ENCODE peak calls at places on chromosomes 11 and 22, in nine cellular contexts. Q is HL-60, Y is upper lobe of left lung, L is H1, W is breast epithelium, M is transverse colon, I is HCT116, J is endothelial cell of umbilical vein, A is sigmoid colon. N is an unnamed sample.

GRCh38 chr11:27963370-27963769 is 144.6 kb downstream of the KIF18A start:
- DNase-seq in W (no peak), I (no peak), J (no peak), M (no peak), Q (no peak), Y (no peak), A (no peak), L (no peak), N (no peak)

GRCh38 chr11:19727246-19727645 is 14.6 kb downstream of the NAV2 start:
- DNase-seq in Q (no peak), A (no peak), M (no peak), W (no peak), L (no peak), I (no peak), Y (no peak), J (no peak), N (no peak)

GRCh38 chr11:126838779-126839178 is 161.8 kb downstream of the KIRREL3 start:
- DNase-seq in Q (no peak), J (no peak), M (no peak), W (no peak), L (no peak), A (no peak), Y (no peak), I (no peak), N (no peak)

GRCh38 chr11:114440121-114440860 is 1.0 kb downstream of the REXO2 start:
- DNase-seq in A (no peak), L (no peak), Q (no peak), I (no peak), W (no peak), Y (no peak), M (no peak), J (no peak), N (no peak)

GRCh38 chr11:83004855-83005556 is 66.7 kb downstream of the RAB30 start:
- DNase-seq in J (no peak), Y (no peak), L (no peak), W (no peak), A (no peak), I (no peak), M (no peak), Q (no peak), N (no peak)

GRCh38 chr11:33885338-33886005 is 6.4 kb downstream of the LMO2 start:
- DNase-seq in M (no peak), J (no peak), A (no peak), I (no peak), L (no peak), Q (peak), Y (no peak), W (no peak), N (no peak)

GRCh38 chr11:62574363-62575057 is 819 bp upstream of the EEF1G start:
- DNase-seq in M (peak), J (peak), Y (peak), W (no peak), I (no peak), L (no peak), Q (peak), A (no peak), N (no peak)

GRCh38 chr22:50274311-50274710 is 4.1 kb upstream of the MAPK11 start:
- DNase-seq in Q (peak), M (peak), L (no peak), I (no peak), A (no peak), Y (no peak), W (no peak), J (peak), N (no peak)

GRCh38 chr11:40958707-40959106 is 500.7 kb downstream of the LRRC4C start:
- DNase-seq in M (no peak), Y (no peak), I (no peak), Q (no peak), A (no peak), J (no peak), W (no peak), L (no peak), N (no peak)

GRCh38 chr22:48238966-48239365 is 1476.5 kb downstream of the TBC1D22A start:
- DNase-seq in Q (no peak), M (no peak), W (no peak), J (no peak), Y (no peak), A (no peak), L (no peak), I (no peak), N (no peak)

GRCh38 chr22:33354928-33355327 is 296.7 kb upstream of the SYN3 start:
- DNase-seq in Y (no peak), J (no peak), M (no peak), I (no peak), Q (no peak), L (no peak), W (no peak), A (no peak), N (no peak)

GRCh38 chr11:71170619-71171018 is 81.8 kb downstream of the SHANK2 start:
- DNase-seq in I (no peak), J (no peak), W (no peak), L (no peak), A (peak), Y (no peak), Q (no peak), M (no peak), N (no peak)

GRCh38 chr11:111603633-111604130 is 1.4 kb downstream of the SIK2 start:
- DNase-seq in M (no peak), A (no peak), J (peak), I (no peak), Q (no peak), Y (no peak), L (no peak), W (no peak), N (no peak)

GRCh38 chr22:38115423-38116205 is 5.1 kb upstream of the BAIAP2L2 start:
- DNase-seq in Q (no peak), M (no peak), J (no peak), A (peak), W (no peak), L (no peak), I (no peak), Y (no peak), N (no peak)

GRCh38 chr11:134838708-134839107 is 426.7 kb upstream of the B3GAT1 start:
- DNase-seq in A (peak), M (no peak), Q (no peak), J (no peak), W (no peak), L (no peak), I (no peak), Y (no peak), N (no peak)

GRCh38 chr11:27514558-27514957 is 8.0 kb upstream of the LIN7C start:
- DNase-seq in W (no peak), I (no peak), M (no peak), Q (no peak), L (no peak), A (no peak), Y (no peak), J (no peak), N (no peak)

GRCh38 chr22:22103078-22103593 is 120.5 kb upstream of the TOP3B start:
- DNase-seq in W (no peak), Y (no peak), Q (peak), M (no peak), J (no peak), I (peak), L (no peak), A (no peak), N (no peak)

GRCh38 chr11:118633979-118634378 is 26.6 kb downstream of the PHLDB1 start:
- DNase-seq in M (no peak), W (no peak), Q (no peak), J (no peak), Y (no peak), L (no peak), I (no peak), A (no peak), N (no peak)

GRCh38 chr11:91081440-91082088 is 858.7 kb upstream of the CHORDC1 start:
- DNase-seq in J (no peak), Y (no peak), W (no peak), I (no peak), Q (no peak), M (no peak), L (no peak), A (peak), N (peak)

GRCh38 chr11:69352715-69353325 is 58.9 kb downstream of the MYEOV start:
- DNase-seq in I (peak), A (no peak), L (peak), Q (no peak), Y (peak), W (no peak), M (peak), J (peak), N (no peak)

GRCh38 chr11:46222485-46223251 is 54.8 kb upstream of the CREB3L1 start:
- DNase-seq in M (no peak), W (no peak), I (no peak), Y (no peak), A (no peak), J (no peak), Q (no peak), L (no peak), N (no peak)

GRCh38 chr11:15180212-15180814 is 65.6 kb downstream of the INSC start:
- DNase-seq in Y (no peak), J (no peak), M (no peak), I (no peak), W (no peak), L (no peak), A (no peak), Q (no peak), N (no peak)

GRCh38 chr11:75325713-75326438 is 25.6 kb downstream of the ARRB1 start:
- DNase-seq in I (peak), Y (no peak), A (peak), M (no peak), Q (no peak), J (peak), W (no peak), L (no peak), N (no peak)

GRCh38 chr11:75673977-75674582 is 5.2 kb upstream of the MAP6 start:
- DNase-seq in Y (no peak), I (peak), M (no peak), L (no peak), W (no peak), A (no peak), Q (no peak), J (peak), N (no peak)

GRCh38 chr11:132423266-132423665 is 1052.9 kb downstream of the NTM start:
- DNase-seq in Q (no peak), Y (no peak), I (no peak), L (no peak), M (no peak), J (no peak), A (no peak), W (no peak), N (no peak)

GRCh38 chr22:31036671-31037550 is 44.2 kb upstream of the SMTN start:
- DNase-seq in A (peak), Q (peak), J (no peak), Y (no peak), I (no peak), M (peak), L (no peak), W (no peak), N (peak)

GRCh38 chr11:80779907-80780615 is 1339.2 kb upstream of the TENM4 start:
- DNase-seq in W (no peak), I (no peak), L (no peak), A (no peak), M (no peak), Y (no peak), Q (no peak), J (no peak), N (no peak)

GRCh38 chr11:4672470-4672869 is 25.2 kb downstream of the OR51E2 start:
- DNase-seq in I (no peak), Y (no peak), J (no peak), A (no peak), M (no peak), Q (no peak), W (no peak), L (no peak), N (no peak)

GRCh38 chr22:36348760-36349159 is 39.0 kb downstream of the MYH9 start:
- DNase-seq in I (no peak), J (no peak), A (no peak), Q (no peak), Y (no peak), W (no peak), M (no peak), L (no peak), N (no peak)

GRCh38 chr22:38454361-38455062 is 487 bp downstream of the KCNJ4 start:
- DNase-seq in J (no peak), I (no peak), A (no peak), W (no peak), M (no peak), Y (no peak), Q (no peak), L (no peak), N (no peak)

GRCh38 chr11:103681855-103682254 is 354.6 kb upstream of the DDI1 start:
- DNase-seq in J (no peak), Y (no peak), I (no peak), M (no peak), W (no peak), Q (no peak), A (no peak), L (no peak), N (no peak)

GRCh38 chr11:111429066-111429506 is 50.0 kb upstream of the POU2AF1 start:
- DNase-seq in Q (peak), A (peak), I (peak), Y (peak), L (no peak), M (peak), J (peak), W (no peak), N (peak)

GRCh38 chr11:76672431-76673163 is 2.0 kb upstream of the LRRC32 start:
- DNase-seq in I (no peak), W (no peak), J (no peak), L (no peak), A (no peak), M (peak), Y (no peak), Q (no peak), N (no peak)

GRCh38 chr11:35968386-35969088 is 24.7 kb downstream of the LDLRAD3 start:
- DNase-seq in W (no peak), Q (no peak), I (no peak), M (no peak), A (no peak), L (no peak), J (no peak), Y (no peak), N (no peak)

GRCh38 chr22:38831166-38831945 is 12.5 kb downstream of the NPTXR start:
- DNase-seq in Q (peak), W (no peak), A (no peak), I (no peak), J (no peak), L (no peak), Y (peak), M (no peak), N (no peak)

DNA sequence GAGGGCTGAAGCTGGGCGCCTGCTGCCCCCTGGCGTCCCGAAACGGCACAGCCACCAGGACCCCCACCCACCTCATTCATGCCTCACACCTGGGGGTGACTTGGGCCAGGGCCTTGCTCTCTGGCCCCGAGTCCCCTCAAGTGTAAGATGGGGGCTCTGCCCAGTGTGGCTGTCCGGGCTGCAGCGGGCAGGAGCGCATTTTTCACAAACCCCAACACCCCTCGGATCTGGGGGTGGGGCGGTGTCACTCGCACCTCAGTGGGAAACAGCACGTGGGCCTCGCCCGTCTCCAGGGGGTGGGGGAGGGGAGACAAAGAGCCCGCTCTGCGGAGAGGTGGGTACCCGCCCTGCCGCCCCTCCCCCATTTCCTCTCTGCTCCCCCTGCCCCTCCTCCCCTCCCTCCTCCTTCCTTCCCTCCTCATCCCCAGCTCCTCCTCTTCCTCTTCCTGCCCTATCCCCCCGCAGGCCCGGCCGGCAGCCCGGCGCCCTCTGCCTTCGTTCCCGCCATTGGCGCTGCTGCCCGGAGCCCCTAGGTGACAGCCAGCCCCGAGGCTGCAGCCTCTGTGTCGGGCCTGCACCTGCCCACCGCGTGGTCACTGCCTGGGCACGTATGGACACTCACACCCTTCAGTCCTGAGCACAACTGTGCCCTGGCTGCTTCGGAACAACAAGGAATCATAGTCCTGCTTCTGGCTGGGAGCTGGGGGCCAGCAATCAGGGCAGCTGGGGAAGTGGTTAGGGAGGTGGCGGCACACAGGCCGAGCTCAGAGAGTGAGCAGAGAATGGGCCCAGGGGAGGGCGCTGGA is 6.8 kb upstream of the CDKN1C start:
- DNase-seq in W (no peak), Q (peak), I (no peak), Y (peak), J (peak), L (peak), A (peak), M (peak), N (no peak)
- TF ChIP-seq POLR2AphosphoS5 in W (no peak), Q (no peak), I (no peak), Y (no peak), J (peak), L (peak), A (no peak), M (no peak), N (peak)

DNA sequence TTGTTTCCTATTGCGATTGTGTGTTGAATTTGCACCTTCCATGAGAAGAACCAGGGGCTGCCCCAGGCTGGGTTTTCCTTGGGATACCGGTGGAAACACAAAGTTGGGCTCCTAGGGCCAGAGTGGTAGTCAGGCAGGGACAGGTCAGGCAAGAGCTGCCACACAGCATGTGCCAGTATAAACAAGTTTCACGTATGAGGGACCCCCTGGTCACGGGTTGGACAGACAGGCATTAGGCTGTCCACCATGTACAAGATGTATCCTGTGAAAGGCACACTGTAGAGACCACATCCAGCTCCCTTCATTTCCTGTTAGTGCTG is 8.7 kb downstream of the UPB1 start:
- DNase-seq in I (no peak), M (no peak), L (no peak), W (no peak), A (no peak), Y (no peak), J (no peak), Q (no peak), N (no peak)
- H3K4me3 ChIP-seq in I (no peak), M (no peak), L (no peak), W (no peak), A (no peak), Y (no peak), J (no peak), Q (no peak), N (no peak)

GRCh38 chr11:129803533-129803932 is 12.1 kb upstream of the TMEM45B start:
- DNase-seq in W (no peak), Y (no peak), J (no peak), A (no peak), Q (no peak), I (no peak), L (no peak), M (peak), N (no peak)
- TF ChIP-seq POLR2AphosphoS5 in W (no peak), Y (no peak), J (no peak), A (no peak), Q (no peak), I (no peak), L (no peak), M (peak), N (no peak)

DNA sequence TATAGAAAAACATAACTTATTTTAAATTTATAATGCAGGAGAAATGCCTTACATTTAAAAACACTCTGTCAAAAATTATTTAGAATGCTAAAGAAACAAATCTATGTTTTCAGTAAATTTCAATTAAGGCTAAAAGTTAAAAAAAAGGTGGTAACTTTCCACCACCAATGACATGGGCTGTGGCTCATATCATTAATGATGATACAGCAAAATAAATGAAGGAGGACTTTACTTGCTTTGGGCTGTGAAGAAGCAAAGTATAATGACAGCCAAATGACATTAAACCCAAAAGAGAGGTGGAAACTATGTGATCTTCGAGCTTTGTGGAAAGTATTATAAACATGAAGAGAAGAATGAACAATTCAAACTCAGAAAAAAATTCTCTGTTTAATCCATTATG is 266.0 kb downstream of the TTC28 start:
- DNase-seq in W (no peak), A (no peak), J (no peak), I (no peak), M (no peak), Y (no peak), L (no peak), Q (no peak), N (no peak)
- H3K4me3 ChIP-seq in W (no peak), A (no peak), J (no peak), I (no peak), M (no peak), Y (no peak), L (no peak), Q (no peak), N (no peak)

DNA sequence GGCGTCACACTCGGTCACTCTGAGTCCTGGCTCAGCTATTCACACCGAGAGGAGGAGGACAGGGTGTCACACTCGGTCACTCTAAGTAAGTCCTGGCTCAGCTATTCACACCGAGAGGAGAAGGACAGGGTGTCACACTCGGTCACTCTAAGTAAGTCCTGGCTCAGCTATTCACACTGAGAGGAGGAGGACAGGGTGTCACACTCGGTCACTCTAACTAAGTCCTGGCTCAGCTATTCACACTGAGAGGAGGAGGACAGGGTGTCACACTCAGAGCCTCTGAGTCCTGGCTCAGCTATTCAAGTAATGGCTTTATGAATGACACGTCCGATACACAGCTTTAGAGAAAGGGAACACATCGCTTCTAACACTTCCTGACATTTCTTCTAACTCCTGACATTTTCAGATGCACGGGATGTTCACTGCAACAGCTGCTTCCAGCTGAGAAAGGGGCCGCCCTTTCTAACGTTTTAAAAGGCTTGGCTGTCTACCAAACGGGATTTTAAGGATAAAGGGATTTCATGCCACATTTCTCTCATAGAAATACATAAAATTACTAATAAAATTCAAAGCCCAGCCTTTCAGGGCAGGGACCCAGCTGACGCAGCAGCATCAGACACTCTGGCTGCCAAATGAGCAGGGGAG is 28.1 kb downstream of the DRD4 start:
- DNase-seq in A (no peak), Q (no peak), J (no peak), W (no peak), M (no peak), I (no peak), L (no peak), Y (no peak), N (peak)
- TF ChIP-seq POLR2AphosphoS5 in A (peak), Q (no peak), J (no peak), W (no peak), M (no peak), I (no peak), L (no peak), Y (no peak), N (no peak)

DNA sequence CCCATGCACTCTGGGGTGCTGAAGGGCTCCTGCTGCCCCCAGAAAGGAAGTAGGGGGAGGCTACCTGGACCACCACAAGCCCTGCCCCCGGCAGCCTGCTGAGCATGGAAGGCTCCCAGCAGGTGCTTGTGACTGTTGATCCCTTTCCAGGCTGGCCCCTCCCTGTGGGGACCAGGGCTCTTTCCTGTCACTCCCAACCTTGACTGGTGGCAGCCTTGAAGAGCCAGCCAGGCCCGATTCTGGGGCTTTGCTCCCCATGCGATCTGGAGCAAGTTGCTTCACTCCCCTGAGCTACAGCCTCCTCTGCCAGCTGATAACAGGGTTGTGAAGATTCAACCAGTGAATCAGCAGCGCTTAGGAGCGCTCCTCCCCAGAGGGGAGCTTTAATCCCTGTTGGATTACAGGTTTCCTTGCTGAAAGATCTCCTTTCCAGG is 4.6 kb upstream of the CST6 start:
- DNase-seq in L (no peak), J (no peak), Q (no peak), W (no peak), M (no peak), Y (no peak), A (no peak), I (no peak), N (no peak)
- H3K4me3 ChIP-seq in L (no peak), J (no peak), Q (no peak), W (no peak), M (no peak), Y (no peak), A (no peak), I (no peak), N (no peak)

GRCh38 chr22:42648368-42649260 is 578 bp downstream of the CYB5R3 start:
- DNase-seq in L (no peak), J (peak), W (no peak), I (no peak), Q (peak), M (peak), A (no peak), Y (peak), N (no peak)
- TF ChIP-seq POLR2AphosphoS5 in L (peak), J (no peak), W (no peak), I (no peak), Q (peak), M (peak), A (peak), Y (peak), N (no peak)

N was measured in SK-N-MC.